ENCODE peak calls at places on chromosomes 2 and 18, in four cellular contexts. One of them, this sample, is unnamed.

GRCh38 chr2:162992828-162993227 is 154.3 kb upstream of the KCNH7 start:
- DNase-seq in body of pancreas: no peak
- DNase-seq in AG10803: no peak
- DNase-seq in HEK293T: no peak
- DNase-seq in this sample: no peak

GRCh38 chr18:35244671-35245070 is 3.8 kb downstream of the ZNF397 start:
- DNase-seq in HEK293T: no peak
- DNase-seq in AG10803: no peak
- DNase-seq in body of pancreas: no peak
- DNase-seq in this sample: no peak

GRCh38 chr2:1743396-1744150 is 742 bp downstream of the PXDN start:
- DNase-seq in body of pancreas: peak; percentile 11
- DNase-seq in HEK293T: peak; percentile 25
- DNase-seq in AG10803: peak; percentile 66
- DNase-seq in this sample: no peak

GRCh38 chr2:3222636-3223035 is 155.0 kb downstream of the EIPR1 start:
- DNase-seq in AG10803: no peak
- DNase-seq in HEK293T: no peak
- DNase-seq in body of pancreas: no peak
- DNase-seq in this sample: peak; percentile 28

GRCh38 chr2:178804791-178805190 is 2.4 kb downstream of the TTN start:
- DNase-seq in AG10803: peak; percentile 5
- DNase-seq in body of pancreas: no peak
- DNase-seq in HEK293T: peak; percentile 47
- DNase-seq in this sample: peak; percentile 5

GRCh38 chr2:109290887-109291675 is 162.1 kb downstream of the SH3RF3 start:
- DNase-seq in body of pancreas: no peak
- DNase-seq in AG10803: no peak
- DNase-seq in HEK293T: no peak
- DNase-seq in this sample: peak; percentile 39

GRCh38 chr18:26930630-26931029 is 65.1 kb upstream of the AQP4 start:
- DNase-seq in body of pancreas: no peak
- DNase-seq in HEK293T: no peak
- DNase-seq in AG10803: no peak
- DNase-seq in this sample: no peak

GRCh38 chr2:71298914-71299313 is 32.7 kb upstream of the ZNF638 start:
- DNase-seq in HEK293T: no peak
- DNase-seq in body of pancreas: no peak
- DNase-seq in AG10803: no peak
- DNase-seq in this sample: no peak

GRCh38 chr2:17718689-17719088 is 34.9 kb downstream of the SMC6 start:
- DNase-seq in HEK293T: no peak
- DNase-seq in AG10803: no peak
- DNase-seq in body of pancreas: no peak
- DNase-seq in this sample: no peak

GRCh38 chr2:153912798-153913396 is 41.2 kb downstream of the GALNT13 start:
- DNase-seq in HEK293T: no peak
- DNase-seq in AG10803: no peak
- DNase-seq in body of pancreas: no peak
- DNase-seq in this sample: no peak

GRCh38 chr18:62607708-62608428 is 85.0 kb downstream of the ZCCHC2 start:
- DNase-seq in HEK293T: no peak
- DNase-seq in body of pancreas: no peak
- DNase-seq in AG10803: no peak
- DNase-seq in this sample: no peak

GRCh38 chr18:9735238-9735637 is 27.1 kb downstream of the RAB31 start:
- DNase-seq in AG10803: no peak
- DNase-seq in body of pancreas: no peak
- DNase-seq in HEK293T: no peak
- DNase-seq in this sample: no peak

GRCh38 chr18:6145645-6146308 is 250.5 kb upstream of the TMEM200C start:
- DNase-seq in AG10803: no peak
- DNase-seq in body of pancreas: no peak
- DNase-seq in HEK293T: no peak
- DNase-seq in this sample: no peak

GRCh38 chr2:102839668-102840388 is 78.0 kb downstream of the TMEM182 start:
- DNase-seq in body of pancreas: peak; percentile 30
- DNase-seq in HEK293T: peak; percentile 36
- DNase-seq in AG10803: peak; percentile 33
- DNase-seq in this sample: peak; percentile 28

GRCh38 chr2:88698498-88699233 is 7.2 kb downstream of the RPIA start:
- DNase-seq in body of pancreas: peak; percentile 79
- DNase-seq in HEK293T: no peak
- DNase-seq in AG10803: no peak
- DNase-seq in this sample: no peak

GRCh38 chr2:37794717-37795116 is 123.3 kb upstream of the CDC42EP3 start:
- DNase-seq in AG10803: peak; percentile 56
- DNase-seq in body of pancreas: no peak
- DNase-seq in HEK293T: no peak
- DNase-seq in this sample: no peak